ENCODE peak calls at places on chromosomes 11 and 22, in nine cellular contexts. One of them, this sample, is unnamed.

GRCh38 chr11:44575288-44575672 is 9.8 kb downstream of the CD82 start:
- DNase-seq in heart right ventricle: no peak
- DNase-seq in GM23338: no peak
- DNase-seq in PC-3: no peak
- DNase-seq in WTC11: no peak
- DNase-seq in type B pancreatic cell: no peak
- DNase-seq in thoracic aorta: no peak
- DNase-seq in cardiac muscle cell: no peak
- DNase-seq in brain microvascular endothelial cell: peak
- DNase-seq in this sample: no peak

GRCh38 chr11:62574363-62575057 is 819 bp upstream of the EEF1G start:
- DNase-seq in heart right ventricle: peak
- DNase-seq in GM23338: peak
- DNase-seq in PC-3: peak
- DNase-seq in WTC11: peak
- DNase-seq in type B pancreatic cell: no peak
- DNase-seq in thoracic aorta: no peak
- DNase-seq in cardiac muscle cell: no peak
- DNase-seq in brain microvascular endothelial cell: no peak
- DNase-seq in this sample: no peak

GRCh38 chr11:73173755-73174494 is 31.8 kb upstream of the FCHSD2 start:
- DNase-seq in heart right ventricle: peak
- DNase-seq in GM23338: no peak
- DNase-seq in PC-3: no peak
- DNase-seq in WTC11: no peak
- DNase-seq in type B pancreatic cell: no peak
- DNase-seq in thoracic aorta: peak
- DNase-seq in cardiac muscle cell: no peak
- DNase-seq in brain microvascular endothelial cell: no peak
- DNase-seq in this sample: no peak

GRCh38 chr11:62823677-62824076 is 8.2 kb downstream of the STX5 start:
- DNase-seq in heart right ventricle: no peak
- DNase-seq in GM23338: no peak
- DNase-seq in PC-3: no peak
- DNase-seq in WTC11: no peak
- DNase-seq in type B pancreatic cell: no peak
- DNase-seq in thoracic aorta: no peak
- DNase-seq in cardiac muscle cell: no peak
- DNase-seq in brain microvascular endothelial cell: no peak
- DNase-seq in this sample: no peak

GRCh38 chr22:24178502-24179440 is 2.5 kb upstream of the SUSD2 start:
- DNase-seq in heart right ventricle: no peak
- DNase-seq in GM23338: peak
- DNase-seq in PC-3: no peak
- DNase-seq in WTC11: peak
- DNase-seq in type B pancreatic cell: no peak
- DNase-seq in thoracic aorta: no peak
- DNase-seq in cardiac muscle cell: no peak
- DNase-seq in brain microvascular endothelial cell: no peak
- DNase-seq in this sample: no peak

GRCh38 chr22:23825246-23825905 is 13.4 kb downstream of the DERL3 start:
- DNase-seq in heart right ventricle: no peak
- DNase-seq in GM23338: no peak
- DNase-seq in PC-3: no peak
- DNase-seq in WTC11: no peak
- DNase-seq in type B pancreatic cell: no peak
- DNase-seq in thoracic aorta: no peak
- DNase-seq in cardiac muscle cell: no peak
- DNase-seq in brain microvascular endothelial cell: no peak
- DNase-seq in this sample: no peak

GRCh38 chr11:122951231-122951630 is 30.4 kb downstream of the BSX start:
- DNase-seq in heart right ventricle: no peak
- DNase-seq in GM23338: no peak
- DNase-seq in PC-3: no peak
- DNase-seq in WTC11: no peak
- DNase-seq in type B pancreatic cell: no peak
- DNase-seq in thoracic aorta: no peak
- DNase-seq in cardiac muscle cell: no peak
- DNase-seq in brain microvascular endothelial cell: no peak
- DNase-seq in this sample: no peak

GRCh38 chr22:50606561-50607365 is 6.2 kb downstream of the MAPK8IP2 start:
- DNase-seq in heart right ventricle: no peak
- DNase-seq in GM23338: no peak
- DNase-seq in PC-3: no peak
- DNase-seq in WTC11: no peak
- DNase-seq in type B pancreatic cell: no peak
- DNase-seq in thoracic aorta: no peak
- DNase-seq in cardiac muscle cell: no peak
- DNase-seq in brain microvascular endothelial cell: no peak
- DNase-seq in this sample: no peak

GRCh38 chr22:49592780-49593501 is 234.7 kb downstream of the BRD1 start:
- DNase-seq in heart right ventricle: no peak
- DNase-seq in GM23338: no peak
- DNase-seq in PC-3: no peak
- DNase-seq in WTC11: no peak
- DNase-seq in type B pancreatic cell: no peak
- DNase-seq in thoracic aorta: no peak
- DNase-seq in cardiac muscle cell: no peak
- DNase-seq in brain microvascular endothelial cell: no peak
- DNase-seq in this sample: no peak

GRCh38 chr11:46718155-46719019 is 626 bp upstream of the F2 start:
- DNase-seq in heart right ventricle: no peak
- DNase-seq in GM23338: peak
- DNase-seq in PC-3: peak
- DNase-seq in WTC11: no peak
- DNase-seq in type B pancreatic cell: no peak
- DNase-seq in thoracic aorta: no peak
- DNase-seq in cardiac muscle cell: no peak
- DNase-seq in brain microvascular endothelial cell: no peak
- DNase-seq in this sample: no peak

GRCh38 chr11:125412509-125412908 is 83.6 kb downstream of the FEZ1 start:
- DNase-seq in heart right ventricle: no peak
- DNase-seq in GM23338: no peak
- DNase-seq in PC-3: no peak
- DNase-seq in WTC11: no peak
- DNase-seq in type B pancreatic cell: no peak
- DNase-seq in thoracic aorta: no peak
- DNase-seq in cardiac muscle cell: no peak
- DNase-seq in brain microvascular endothelial cell: no peak
- DNase-seq in this sample: no peak

GRCh38 chr11:26620282-26621045 is 48.4 kb upstream of the MUC15 start:
- DNase-seq in heart right ventricle: no peak
- DNase-seq in GM23338: no peak
- DNase-seq in PC-3: no peak
- DNase-seq in WTC11: no peak
- DNase-seq in type B pancreatic cell: no peak
- DNase-seq in thoracic aorta: no peak
- DNase-seq in cardiac muscle cell: no peak
- DNase-seq in brain microvascular endothelial cell: no peak
- DNase-seq in this sample: no peak

GRCh38 chr11:2092464-2092910 is 46.7 kb downstream of the IGF2 start:
- DNase-seq in heart right ventricle: no peak
- DNase-seq in GM23338: no peak
- DNase-seq in PC-3: no peak
- DNase-seq in WTC11: no peak
- DNase-seq in type B pancreatic cell: peak
- DNase-seq in thoracic aorta: no peak
- DNase-seq in cardiac muscle cell: no peak
- DNase-seq in brain microvascular endothelial cell: no peak
- DNase-seq in this sample: no peak

GRCh38 chr11:67352546-67353316 is 615 bp downstream of the POLD4 start:
- DNase-seq in heart right ventricle: peak
- DNase-seq in GM23338: peak
- DNase-seq in PC-3: peak
- DNase-seq in WTC11: peak
- DNase-seq in type B pancreatic cell: no peak
- DNase-seq in thoracic aorta: no peak
- DNase-seq in cardiac muscle cell: no peak
- DNase-seq in brain microvascular endothelial cell: no peak
- DNase-seq in this sample: no peak

GRCh38 chr11:7143908-7144307 is 55.1 kb downstream of the RBMXL2 start:
- DNase-seq in heart right ventricle: no peak
- DNase-seq in GM23338: peak
- DNase-seq in PC-3: peak
- DNase-seq in WTC11: no peak
- DNase-seq in type B pancreatic cell: no peak
- DNase-seq in thoracic aorta: no peak
- DNase-seq in cardiac muscle cell: peak
- DNase-seq in brain microvascular endothelial cell: no peak
- DNase-seq in this sample: no peak

GRCh38 chr11:47393163-47394049 is 15.0 kb upstream of the SLC39A13 start:
- DNase-seq in heart right ventricle: no peak
- DNase-seq in GM23338: no peak
- DNase-seq in PC-3: no peak
- DNase-seq in WTC11: no peak
- DNase-seq in type B pancreatic cell: no peak
- DNase-seq in thoracic aorta: no peak
- DNase-seq in cardiac muscle cell: peak
- DNase-seq in brain microvascular endothelial cell: peak
- DNase-seq in this sample: no peak

GRCh38 chr22:43270314-43270908 is 72.8 kb downstream of the SCUBE1 start:
- DNase-seq in heart right ventricle: no peak
- DNase-seq in GM23338: peak
- DNase-seq in PC-3: peak
- DNase-seq in WTC11: peak
- DNase-seq in type B pancreatic cell: no peak
- DNase-seq in thoracic aorta: no peak
- DNase-seq in cardiac muscle cell: no peak
- DNase-seq in brain microvascular endothelial cell: no peak
- DNase-seq in this sample: no peak

GRCh38 chr11:78212586-78213371 is 24.1 kb downstream of the USP35 start:
- DNase-seq in heart right ventricle: no peak
- DNase-seq in GM23338: no peak
- DNase-seq in PC-3: no peak
- DNase-seq in WTC11: peak
- DNase-seq in type B pancreatic cell: no peak
- DNase-seq in thoracic aorta: no peak
- DNase-seq in cardiac muscle cell: peak
- DNase-seq in brain microvascular endothelial cell: no peak
- DNase-seq in this sample: no peak

GRCh38 chr11:44303401-44303938 is 6.5 kb downstream of the ALX4 start:
- DNase-seq in heart right ventricle: no peak
- DNase-seq in GM23338: no peak
- DNase-seq in PC-3: no peak
- DNase-seq in WTC11: no peak
- DNase-seq in type B pancreatic cell: no peak
- DNase-seq in thoracic aorta: no peak
- DNase-seq in cardiac muscle cell: no peak
- DNase-seq in brain microvascular endothelial cell: no peak
- DNase-seq in this sample: no peak

GRCh38 chr11:11163256-11163655 is 189.8 kb downstream of the CSNK2A3 start:
- DNase-seq in heart right ventricle: no peak
- DNase-seq in GM23338: peak
- DNase-seq in PC-3: peak
- DNase-seq in WTC11: no peak
- DNase-seq in type B pancreatic cell: no peak
- DNase-seq in thoracic aorta: no peak
- DNase-seq in cardiac muscle cell: no peak
- DNase-seq in brain microvascular endothelial cell: no peak
- DNase-seq in this sample: no peak
- TF ChIP-seq CTCF in heart right ventricle: no peak
- TF ChIP-seq CTCF in GM23338: peak
- TF ChIP-seq CTCF in PC-3: peak
- TF ChIP-seq CTCF in WTC11: no peak
- TF ChIP-seq CTCF in type B pancreatic cell: peak
- TF ChIP-seq CTCF in thoracic aorta: peak
- TF ChIP-seq CTCF in cardiac muscle cell: peak
- TF ChIP-seq CTCF in brain microvascular endothelial cell: peak
- TF ChIP-seq CTCF in this sample: peak

DNA sequence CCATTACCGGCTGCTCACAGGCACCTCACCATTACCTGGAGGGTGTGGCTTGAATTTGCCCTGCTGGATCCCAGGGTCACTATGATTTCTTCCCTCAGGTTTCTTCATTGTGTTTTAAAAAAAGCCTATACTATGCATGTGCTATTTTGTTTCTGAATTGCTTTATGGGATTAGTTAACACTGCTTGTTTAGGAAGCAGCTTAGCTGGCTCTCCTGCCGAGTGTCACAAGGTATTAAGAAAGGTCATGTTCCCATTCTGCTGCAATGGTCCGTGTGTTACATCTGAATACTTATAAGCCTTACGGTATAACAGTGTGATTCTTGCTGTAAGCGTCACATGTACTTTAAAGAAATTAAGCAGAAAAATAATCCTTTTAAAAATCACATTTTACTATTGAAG is 380.6 kb upstream of the B3GAT1 start:
- DNase-seq in heart right ventricle: no peak
- DNase-seq in GM23338: no peak
- DNase-seq in PC-3: no peak
- DNase-seq in WTC11: no peak
- DNase-seq in type B pancreatic cell: no peak
- DNase-seq in thoracic aorta: no peak
- DNase-seq in cardiac muscle cell: no peak
- DNase-seq in brain microvascular endothelial cell: no peak
- DNase-seq in this sample: no peak
- TF ChIP-seq CTCF in heart right ventricle: no peak
- TF ChIP-seq CTCF in GM23338: no peak
- TF ChIP-seq CTCF in PC-3: no peak
- TF ChIP-seq CTCF in WTC11: no peak
- TF ChIP-seq CTCF in type B pancreatic cell: no peak
- TF ChIP-seq CTCF in thoracic aorta: no peak
- TF ChIP-seq CTCF in cardiac muscle cell: no peak
- TF ChIP-seq CTCF in brain microvascular endothelial cell: no peak
- TF ChIP-seq CTCF in this sample: no peak

GRCh38 chr22:19885841-19886592 is 31.3 kb upstream of the GNB1L start:
- DNase-seq in heart right ventricle: no peak
- DNase-seq in GM23338: no peak
- DNase-seq in PC-3: no peak
- DNase-seq in WTC11: peak
- DNase-seq in type B pancreatic cell: no peak
- DNase-seq in thoracic aorta: no peak
- DNase-seq in cardiac muscle cell: no peak
- DNase-seq in brain microvascular endothelial cell: no peak
- DNase-seq in this sample: no peak
- TF ChIP-seq CTCF in heart right ventricle: no peak
- TF ChIP-seq CTCF in GM23338: no peak
- TF ChIP-seq CTCF in PC-3: no peak
- TF ChIP-seq CTCF in WTC11: no peak
- TF ChIP-seq CTCF in type B pancreatic cell: no peak
- TF ChIP-seq CTCF in thoracic aorta: no peak
- TF ChIP-seq CTCF in cardiac muscle cell: no peak
- TF ChIP-seq CTCF in brain microvascular endothelial cell: no peak
- TF ChIP-seq CTCF in this sample: no peak

DNA sequence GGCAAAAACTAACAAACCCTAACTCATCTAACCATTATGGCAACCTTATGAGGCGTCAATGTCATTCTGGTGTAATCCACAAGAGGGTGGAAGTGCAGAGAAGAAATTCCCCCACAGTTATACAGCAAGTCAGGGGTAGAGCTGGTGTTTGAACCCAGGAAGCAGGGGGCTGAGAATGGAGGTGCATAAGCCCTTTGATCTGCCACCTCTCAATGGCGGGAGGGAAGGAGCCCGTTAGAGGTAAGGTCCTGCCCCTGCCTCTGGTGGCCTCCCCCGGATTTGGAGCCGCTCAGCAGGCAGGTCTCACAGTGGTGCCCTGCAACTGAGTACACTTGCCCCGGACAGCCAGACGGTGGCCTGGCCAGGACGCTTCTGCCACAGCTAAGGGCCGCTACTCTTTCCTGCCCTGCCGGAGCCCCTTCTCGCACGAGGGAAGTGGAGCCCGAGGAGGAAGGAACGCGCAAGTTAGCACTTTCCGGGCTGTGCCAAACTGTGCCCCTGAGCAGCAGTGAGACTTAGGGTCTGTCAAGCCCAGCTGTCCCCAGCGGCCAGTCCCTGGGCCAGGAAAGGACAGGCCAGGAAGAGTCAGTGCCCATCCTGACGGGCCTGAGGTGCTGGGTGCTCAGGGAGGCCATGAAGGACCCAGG is 1.1 kb downstream of the FXYD2 start:
- DNase-seq in heart right ventricle: no peak
- DNase-seq in GM23338: no peak
- DNase-seq in PC-3: no peak
- DNase-seq in WTC11: peak
- DNase-seq in type B pancreatic cell: no peak
- DNase-seq in thoracic aorta: no peak
- DNase-seq in cardiac muscle cell: no peak
- DNase-seq in brain microvascular endothelial cell: peak
- DNase-seq in this sample: no peak
- TF ChIP-seq CTCF in heart right ventricle: peak
- TF ChIP-seq CTCF in GM23338: no peak
- TF ChIP-seq CTCF in PC-3: peak
- TF ChIP-seq CTCF in WTC11: no peak
- TF ChIP-seq CTCF in type B pancreatic cell: peak
- TF ChIP-seq CTCF in thoracic aorta: no peak
- TF ChIP-seq CTCF in cardiac muscle cell: peak
- TF ChIP-seq CTCF in brain microvascular endothelial cell: peak
- TF ChIP-seq CTCF in this sample: no peak